ENCODE peak calls at places on chromosomes 6 and 20, in ten cellular contexts. G, K, R, J, D, F, V, A, S and E are unnamed samples.
A peak's percentile ranks its signal among the peaks of the same experiment; 100 is the strongest.

GRCh38 chr20:25361287-25361683 is 29.4 kb downstream of the ABHD12 start:
- DNase-seq in D (no peak), V (no peak), J (no peak), F (no peak), G (no peak), R (no peak), S (no peak), A (no peak), K (no peak), E (no peak)

GRCh38 chr20:36339646-36340592 is 33.8 kb downstream of the DLGAP4 start:
- DNase-seq in J (no peak), D (no peak), K (no peak), R (no peak), F (no peak), S (no peak), V (no peak), A (no peak), G (no peak), E (no peak)

GRCh38 chr6:155740781-155741399 is 285.3 kb upstream of the NOX3 start:
- DNase-seq in G (no peak), J (no peak), S (no peak), V (no peak), A (no peak), D (no peak), R (no peak), K (no peak), F (no peak), E (no peak)

GRCh38 chr20:48411906-48412305 is 415.9 kb downstream of the PREX1 start:
- DNase-seq in R (no peak), F (no peak), G (no peak), A (no peak), S (no peak), J (no peak), D (no peak), V (no peak), K (no peak), E (no peak)

GRCh38 chr20:33947709-33948295 is 45.9 kb upstream of the RALY start:
- DNase-seq in S (no peak), G (no peak), J (peak; percentile 38), A (no peak), R (peak; percentile 12), D (no peak), F (peak; percentile 32), K (no peak), V (peak; percentile 20), E (no peak)

GRCh38 chr20:24609757-24610156 is 140.3 kb downstream of the SYNDIG1 start:
- DNase-seq in G (no peak), K (no peak), R (no peak), V (no peak), A (no peak), S (no peak), D (no peak), F (no peak), J (no peak), E (no peak)

GRCh38 chr6:22078802-22079545 is 217.9 kb downstream of the PRL start:
- DNase-seq in R (no peak), A (no peak), V (no peak), K (no peak), D (no peak), F (no peak), J (no peak), G (no peak), S (no peak), E (no peak)

GRCh38 chr6:24743265-24743943 is 24.4 kb upstream of the C6orf62 start:
- DNase-seq in J (no peak), S (peak; percentile 34), G (peak; percentile 18), K (no peak), F (peak; percentile 62), R (peak; percentile 69), A (no peak), V (peak; percentile 69), D (peak; percentile 46), E (no peak)

GRCh38 chr6:147774856-147775255 is 266.4 kb downstream of the SAMD5 start:
- DNase-seq in R (no peak), A (no peak), K (no peak), G (no peak), J (no peak), V (no peak), S (no peak), D (no peak), F (no peak), E (no peak)

GRCh38 chr20:1254307-1254706 is 11.8 kb upstream of the SNPH start:
- DNase-seq in J (no peak), V (no peak), D (no peak), G (no peak), A (no peak), R (no peak), S (no peak), F (no peak), K (no peak), E (no peak)

GRCh38 chr6:5302220-5302946 is 41.1 kb downstream of the FARS2 start:
- DNase-seq in J (no peak), S (no peak), F (no peak), D (no peak), R (no peak), K (no peak), V (no peak), A (peak; percentile 22), G (no peak), E (no peak)

GRCh38 chr20:41650221-41650948 is 32.2 kb upstream of the CHD6 start:
- DNase-seq in S (peak; percentile 87), G (no peak), A (no peak), V (no peak), J (peak; percentile 55), D (peak; percentile 69), K (no peak), F (no peak), R (peak; percentile 61), E (no peak)

GRCh38 chr6:20564777-20565176 is 30.5 kb downstream of the CDKAL1 start:
- DNase-seq in J (no peak), G (no peak), D (no peak), V (no peak), S (no peak), K (no peak), A (no peak), R (no peak), F (no peak), E (no peak)

GRCh38 chr20:2658414-2659354 is 5.3 kb downstream of the IDH3B start:
- DNase-seq in A (no peak), J (no peak), K (no peak), D (no peak), V (no peak), F (no peak), G (no peak), R (no peak), S (no peak), E (no peak)

GRCh38 chr6:56101141-56101553 is 146.2 kb downstream of the COL21A1 start:
- DNase-seq in A (no peak), K (no peak), F (peak; percentile 32), D (no peak), G (no peak), S (no peak), R (peak; percentile 3), V (no peak), J (no peak), E (no peak)

GRCh38 chr6:15776458-15776980 is 113.7 kb upstream of the DTNBP1 start:
- DNase-seq in J (no peak), F (no peak), R (no peak), A (no peak), D (no peak), S (no peak), V (no peak), G (no peak), K (no peak), E (no peak)

DNA sequence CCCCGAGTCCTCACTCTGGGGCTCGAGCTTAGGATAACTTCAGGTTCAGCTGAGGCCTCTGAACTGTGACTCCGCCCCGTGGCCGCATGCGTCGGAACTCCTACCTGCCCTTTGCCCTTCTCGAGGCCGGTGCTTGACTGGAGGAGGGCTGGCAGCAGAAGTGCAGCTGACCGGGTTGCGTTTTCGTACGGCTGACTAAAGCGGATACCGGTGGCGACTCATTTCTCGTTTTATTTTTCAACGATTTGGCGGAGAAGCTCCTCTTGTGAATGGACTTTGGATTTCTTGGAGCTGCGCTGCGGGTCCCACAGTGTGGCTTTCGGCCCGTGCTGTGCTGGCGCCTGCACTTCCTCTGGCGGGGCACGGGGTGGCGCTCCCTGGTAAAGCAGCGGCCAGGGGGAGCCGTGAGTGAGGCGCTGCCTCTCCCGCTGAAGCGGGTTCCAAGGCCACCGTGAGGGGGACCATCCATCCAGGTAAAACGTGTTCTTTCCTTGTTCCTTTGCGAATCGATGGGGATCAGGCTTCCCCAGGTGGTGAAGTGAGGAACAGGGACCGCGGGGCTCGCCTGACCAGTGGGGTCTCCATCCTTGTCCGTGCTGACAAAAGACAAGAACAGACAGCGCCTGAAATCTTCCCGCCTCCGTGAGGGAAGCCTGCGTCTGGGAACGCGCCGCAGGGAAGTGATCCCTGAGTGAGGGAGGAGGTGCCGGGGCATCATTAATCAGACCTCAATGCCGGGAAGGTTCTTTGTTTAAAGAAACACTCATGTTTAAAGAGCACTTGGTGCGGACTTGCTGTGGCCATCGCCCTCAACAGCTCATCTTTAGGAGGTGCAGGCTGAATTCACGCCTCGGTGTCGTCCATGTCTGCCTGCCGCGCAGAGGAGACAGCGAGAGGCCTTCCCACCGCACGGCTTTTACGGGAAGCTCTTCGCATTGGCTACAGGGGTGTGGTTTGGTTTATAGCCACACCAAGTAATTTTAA is 38.8 kb downstream of the ERMARD start:
- DNase-seq in G (peak; percentile 68), S (peak; percentile 61), F (peak; percentile 75), R (peak; percentile 68), K (peak; percentile 68), D (peak; percentile 75), J (peak; percentile 79), A (peak; percentile 85), V (peak; percentile 74), E (peak; percentile 86)
- TF ChIP-seq POLR2A in G (no peak), S (no peak), F (no peak), R (peak; percentile 11), K (no peak), D (no peak), J (no peak), A (peak; percentile 21), V (peak; percentile 14), E (peak; percentile 32)

GRCh38 chr20:47233333-47234188 is 122.9 kb downstream of the ZMYND8 start:
- DNase-seq in G (no peak), F (no peak), J (no peak), V (no peak), K (no peak), D (no peak), A (no peak), S (no peak), R (no peak), E (no peak)
- H3K36me3 ChIP-seq in G (peaks cover 11% of the 10 kb centered on the region), F (peaks cover 52% of the 10 kb centered on the region), J (peaks cover 63% of the 10 kb centered on the region), V (peaks cover 81% of the 10 kb centered on the region), K (no peaks in the 10 kb centered on the region), D (peaks cover 99% of the 10 kb centered on the region), A (no peaks in the 10 kb centered on the region), S (no peaks in the 10 kb centered on the region), R (peaks cover 21% of the 10 kb centered on the region), E (no peaks in the 10 kb centered on the region)

DNA sequence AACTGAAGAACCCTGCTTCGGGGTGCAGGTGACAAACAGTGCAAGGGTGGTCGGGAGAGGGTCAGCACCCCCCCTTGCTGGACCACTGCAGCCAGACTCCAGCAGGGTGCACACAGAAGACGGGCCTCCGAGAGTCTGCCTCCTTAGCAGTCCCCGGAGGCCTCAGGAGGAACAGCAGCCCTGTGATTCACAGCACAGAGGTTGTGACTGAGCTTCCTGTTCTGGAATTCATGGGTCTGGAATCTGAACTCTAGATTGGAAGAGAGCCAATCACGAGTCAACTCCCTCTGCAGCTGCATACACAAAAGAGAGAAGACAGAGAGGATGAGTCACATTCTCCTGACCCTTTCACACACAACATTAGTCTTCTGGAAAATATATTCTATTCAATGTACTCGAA is 249.0 kb upstream of the OPRM1 start:
- DNase-seq in S (no peak), F (no peak), A (no peak), G (no peak), V (no peak), R (peak; percentile 18), D (no peak), K (no peak), J (no peak), E (no peak)
- TF ChIP-seq CTCF in S (no peak), F (no peak), A (no peak), G (peak; percentile 18), V (no peak), R (no peak), D (no peak), K (no peak), J (peak; percentile 7), E (no peak)

GRCh38 chr6:3744901-3745470 is 6.5 kb downstream of the PXDC1 start:
- DNase-seq in D (peak; percentile 25), F (no peak), A (no peak), R (no peak), S (no peak), K (peak; percentile 21), J (no peak), G (no peak), V (no peak), E (peak; percentile 85)
- TF ChIP-seq POLR2A in D (no peak), F (no peak), A (no peak), R (no peak), S (no peak), K (no peak), J (no peak), G (no peak), V (no peak), E (peak; percentile 67)